ENCODE peak calls at places on chromosome 3, in ten cellular contexts. Y is CD8-positive, alpha-beta T cell; G is tibial artery; O is MCF 10A; K is endothelial cell; C is mesothelial cell of epicardium; S is fibroblast of pulmonary artery; W is heart right ventricle; N is WTC11; T is stomach. J is an unnamed sample.
A peak's percentile ranks its signal among the peaks of the same experiment; 100 is the strongest.

GRCh38 chr3:86563358-86563970 is 427.5 kb downstream of the VGLL3 start:
- DNase-seq in W (no peak), S (peak; percentile 58), N (no peak), Y (no peak), O (peak; percentile 49), K (no peak), T (no peak), G (no peak), C (no peak), J (no peak)

GRCh38 chr3:11582123-11582968 is 61.4 kb downstream of the VGLL4 start:
- DNase-seq in W (peak; percentile 60), Y (no peak), C (peak; percentile 67), K (no peak), N (peak; percentile 56), T (peak; percentile 68), O (peak; percentile 85), S (peak; percentile 92), G (peak; percentile 78), J (no peak)

GRCh38 chr3:135034291-135034768 is 239.3 kb downstream of the EPHB1 start:
- DNase-seq in T (no peak), O (no peak), K (no peak), N (no peak), C (no peak), G (no peak), W (no peak), Y (no peak), S (no peak), J (no peak)

GRCh38 chr3:158659454-158660237 is 12.8 kb downstream of the LXN start:
- DNase-seq in Y (no peak), N (peak; percentile 49), K (peak; percentile 63), C (peak; percentile 44), S (peak; percentile 87), W (no peak), G (peak; percentile 67), T (peak; percentile 43), O (peak; percentile 74), J (peak; percentile 79)

GRCh38 chr3:138172625-138173024 is 2.1 kb downstream of the DBR1 start:
- DNase-seq in Y (no peak), C (no peak), W (no peak), T (no peak), O (no peak), K (no peak), G (no peak), S (no peak), N (no peak), J (no peak)

GRCh38 chr3:141050913-141051632 is at the start of gene SPSB4:
- DNase-seq in T (no peak), G (peak; percentile 47), K (peak; percentile 72), O (peak; percentile 56), S (peak; percentile 15), Y (no peak), C (peak; percentile 85), N (peak; percentile 91), W (peak; percentile 77), J (peak; percentile 54)

GRCh38 chr3:32224047-32224446 is 14.4 kb upstream of the CMTM8 start:
- DNase-seq in O (no peak), W (no peak), T (no peak), K (no peak), N (no peak), C (no peak), G (no peak), Y (no peak), S (no peak), J (no peak)

GRCh38 chr3:48592519-48593087 is 2.5 kb downstream of the COL7A1 start:
- DNase-seq in C (no peak), N (no peak), K (no peak), S (no peak), T (no peak), G (no peak), O (no peak), Y (no peak), W (no peak), J (no peak)

GRCh38 chr3:151213881-151214280 is 10.9 kb upstream of the GPR171 start:
- DNase-seq in O (no peak), W (no peak), T (no peak), Y (no peak), C (no peak), S (peak; percentile 26), K (no peak), G (no peak), N (no peak), J (no peak)

GRCh38 chr3:179589143-179589542 is 15.3 kb downstream of the MRPL47 start:
- DNase-seq in W (no peak), N (no peak), G (no peak), O (no peak), K (no peak), Y (no peak), S (peak; percentile 61), T (no peak), C (no peak), J (no peak)

GRCh38 chr3:56923546-56924224 is 121.9 kb upstream of the ARHGEF3 start:
- DNase-seq in T (peak; percentile 45), N (no peak), W (no peak), O (peak; percentile 50), K (peak; percentile 69), S (peak; percentile 90), G (peak; percentile 44), Y (peak; percentile 28), C (no peak), J (peak; percentile 78)

GRCh38 chr3:163776753-163777152 is 1301.5 kb downstream of the SI start:
- DNase-seq in C (no peak), S (no peak), T (no peak), Y (no peak), N (no peak), K (no peak), G (no peak), W (no peak), O (no peak), J (no peak)

GRCh38 chr3:163779396-163780344 is 1298.6 kb downstream of the SI start:
- DNase-seq in Y (no peak), N (peak; percentile 35), G (no peak), W (no peak), T (no peak), C (no peak), O (no peak), S (no peak), K (no peak), J (no peak)
- TF ChIP-seq CTCF in Y (no peak), N (peak; percentile 55), G (no peak), W (no peak), T (no peak), C (no peak), O (no peak), S (no peak), K (no peak), J (no peak)

GRCh38 chr3:61613666-61614065 is 52.3 kb downstream of the PTPRG start:
- DNase-seq in C (no peak), N (no peak), O (no peak), K (no peak), W (no peak), G (no peak), Y (no peak), S (no peak), T (no peak), J (no peak)
- TF ChIP-seq CTCF in C (no peak), N (no peak), O (no peak), K (no peak), W (no peak), G (no peak), Y (no peak), S (no peak), T (no peak), J (no peak)

GRCh38 chr3:99532246-99532645 is 106.1 kb upstream of the COL8A1 start:
- DNase-seq in W (no peak), T (peak; percentile 40), C (no peak), G (peak; percentile 33), K (peak; percentile 64), N (peak; percentile 80), O (peak; percentile 80), S (peak; percentile 86), Y (no peak), J (no peak)
- TF ChIP-seq CTCF in W (peak; percentile 49), T (no peak), C (no peak), G (peak; percentile 44), K (peak; percentile 71), N (peak; percentile 46), O (peak; percentile 29), S (peak; percentile 88), Y (no peak), J (peak; percentile 20)

GRCh38 chr3:119580148-119580760 is 962 bp downstream of the ADPRH start:
- DNase-seq in Y (no peak), S (peak; percentile 25), O (no peak), G (peak; percentile 37), C (peak; percentile 45), N (no peak), T (no peak), W (no peak), K (peak; percentile 21), J (peak; percentile 37)
- TF ChIP-seq CTCF in Y (no peak), S (no peak), O (no peak), G (no peak), C (no peak), N (no peak), T (no peak), W (no peak), K (no peak), J (no peak)

DNA sequence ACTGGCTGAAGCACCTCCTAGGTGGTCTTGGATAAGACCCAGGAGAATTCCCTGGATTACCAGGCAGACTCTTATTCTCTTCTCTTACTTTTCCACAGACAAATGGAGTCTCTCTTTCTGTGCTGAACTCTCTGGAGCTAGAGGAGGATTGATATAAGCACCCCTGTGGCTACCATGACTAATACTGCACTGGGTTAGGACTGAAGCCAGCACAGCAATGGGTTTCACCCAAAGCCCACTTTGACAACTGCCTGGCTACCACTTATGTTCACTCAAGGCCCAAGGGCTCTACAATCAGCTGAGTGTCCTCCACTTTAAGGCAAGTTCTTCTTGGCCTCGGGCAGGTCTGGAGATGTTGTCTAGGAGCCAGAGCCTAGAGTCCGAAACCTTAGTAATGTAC is 225.5 kb downstream of the DIPK2A start:
- DNase-seq in C (no peak), G (no peak), Y (no peak), N (no peak), T (no peak), O (no peak), W (no peak), S (no peak), K (no peak), J (no peak)
- TF ChIP-seq CTCF in C (no peak), G (no peak), Y (no peak), N (no peak), T (no peak), O (no peak), W (no peak), S (no peak), K (no peak), J (no peak)

DNA sequence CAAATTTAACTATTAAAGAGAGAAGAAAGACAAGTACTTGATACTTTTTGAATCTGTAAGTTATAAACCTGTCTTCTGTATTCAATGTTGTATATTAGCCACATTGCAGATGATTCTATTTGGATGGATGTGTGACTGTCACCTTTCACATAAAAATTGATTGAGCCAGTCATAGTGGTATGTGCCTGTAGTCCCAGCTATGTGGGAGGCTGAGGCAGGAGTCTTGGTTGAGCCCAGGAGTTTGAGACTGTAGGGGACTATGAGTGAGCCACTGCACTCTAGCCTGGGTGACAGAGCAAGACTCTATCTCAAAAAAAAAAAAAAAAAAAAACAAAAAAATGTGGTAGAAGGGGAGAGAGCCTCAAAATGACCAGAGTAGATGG is 12.3 kb downstream of the CACNA1D start:
- DNase-seq in S (no peak), C (no peak), O (no peak), K (no peak), G (no peak), T (no peak), Y (no peak), N (no peak), W (no peak), J (no peak)
- TF ChIP-seq CTCF in S (no peak), C (no peak), O (no peak), K (no peak), G (no peak), T (no peak), Y (no peak), N (no peak), W (no peak), J (no peak)